ENCODE peak calls at places on chromosome 11, in ten cellular contexts. X is posterior vena cava; O is NCI-H460; C is activated CD8-positive, alpha-beta memory T cell treated with anti-CD3 and anti-CD28 coated beads for 4 hours; A is prostate gland; N is NCI-H1105; J is activated effector memory CD4-positive, alpha-beta T cell treated with anti-CD3 and anti-CD28 coated beads, Interleukin-2, amount 50 U/mL, for 16 hours; L is stimulated activated naive CD8-positive, alpha-beta T cell treated with anti-CD3 and anti-CD28 coated beads, Interleukin-15, Interleukin-2, amounts not matched to agents 100 U/mL and 50 U/mL, for 24 hours; B is left lobe of liver; K is stomach. M is an unnamed sample.

GRCh38 chr11:47566166-47566546 is 757 bp downstream of the PTPMT1 start:
- DNase-seq in J (no peak), C (no peak), L (peak; percentile 27), K (peak; percentile 35), B (no peak), X (no peak), O (no peak), N (no peak), A (no peak), M (no peak)

GRCh38 chr11:36060926-36061325 is 117.1 kb downstream of the LDLRAD3 start:
- DNase-seq in C (no peak), J (no peak), X (no peak), B (no peak), A (no peak), N (no peak), K (no peak), L (no peak), O (no peak), M (no peak)

GRCh38 chr11:3775761-3776406 is 21.5 kb downstream of the NUP98 start:
- DNase-seq in X (no peak), J (no peak), L (no peak), A (no peak), B (no peak), C (no peak), O (no peak), N (no peak), K (no peak), M (no peak)

GRCh38 chr11:106391771-106392412 is 314.4 kb downstream of the AASDHPPT start:
- DNase-seq in K (no peak), J (no peak), A (no peak), X (no peak), C (no peak), B (no peak), N (no peak), O (no peak), L (no peak), M (peak; percentile 3)

GRCh38 chr11:15536438-15536837 is 421.7 kb downstream of the INSC start:
- DNase-seq in O (no peak), N (no peak), B (no peak), J (no peak), K (no peak), L (no peak), C (no peak), X (no peak), A (no peak), M (no peak)

GRCh38 chr11:1920128-1920908 is 815 bp downstream of the TNNT3 start:
- DNase-seq in O (no peak), K (no peak), C (no peak), B (no peak), L (no peak), N (no peak), X (peak; percentile 78), J (no peak), A (no peak), M (no peak)

GRCh38 chr11:62857541-62857982 is 18.2 kb upstream of the WDR74 start:
- DNase-seq in B (no peak), N (no peak), J (no peak), X (no peak), C (no peak), L (no peak), O (no peak), A (no peak), K (no peak), M (no peak)

GRCh38 chr11:122717264-122717867 is 61.8 kb downstream of the UBASH3B start:
- DNase-seq in X (no peak), N (no peak), B (no peak), A (no peak), J (peak; percentile 66), K (peak; percentile 27), L (peak; percentile 76), O (no peak), C (peak; percentile 26), M (no peak)

GRCh38 chr11:129451524-129451923 is 75.9 kb downstream of the BARX2 start:
- DNase-seq in B (no peak), A (no peak), O (no peak), K (no peak), X (peak; percentile 49), N (no peak), J (no peak), C (no peak), L (no peak), M (no peak)

GRCh38 chr11:80240245-80240644 is 799.4 kb upstream of the TENM4 start:
- DNase-seq in N (no peak), K (no peak), B (no peak), A (no peak), O (no peak), L (no peak), J (no peak), X (no peak), C (no peak), M (no peak)

GRCh38 chr11:133982901-133983300 is 26.1 kb upstream of the IGSF9B start:
- DNase-seq in X (no peak), N (no peak), J (no peak), B (no peak), L (no peak), K (no peak), A (no peak), O (no peak), C (no peak), M (no peak)

GRCh38 chr11:70860855-70861254 is 391.5 kb downstream of the SHANK2 start:
- DNase-seq in N (no peak), B (no peak), O (no peak), K (no peak), A (no peak), C (no peak), X (no peak), J (no peak), L (no peak), M (no peak)

GRCh38 chr11:60785806-60786361 is 751 bp downstream of the MS4A10 start:
- DNase-seq in A (no peak), X (peak; percentile 58), N (no peak), K (no peak), C (no peak), J (no peak), L (no peak), O (no peak), B (no peak), M (no peak)

GRCh38 chr11:119114351-119114750 is 7.0 kb upstream of the HINFP start:
- DNase-seq in B (no peak), X (no peak), N (no peak), J (no peak), C (no peak), K (no peak), L (no peak), A (no peak), O (no peak), M (no peak)

M was measured in HAP-1.